ENCODE peak calls at places on chromosomes 3 and 15, in six cellular contexts. One of them, this sample, is unnamed.

GRCh38 chr3:36993326-36994283 is at the start of gene MLH1:
- DNase-seq in Right ventricle myocardium superior: peak
- DNase-seq in NCI-H748 treated with DMSO at 0.1 percent for 48 hours: no peak
- DNase-seq in aorta: peak
- DNase-seq in memory B cell: peak
- DNase-seq in colonic mucosa: peak
- DNase-seq in this sample: peak

GRCh38 chr3:182959474-182960350 is 20.6 kb downstream of the DCUN1D1 start:
- DNase-seq in memory B cell: no peak
- DNase-seq in Right ventricle myocardium superior: no peak
- DNase-seq in colonic mucosa: no peak
- DNase-seq in aorta: no peak
- DNase-seq in NCI-H748 treated with DMSO at 0.1 percent for 48 hours: peak
- DNase-seq in this sample: no peak

GRCh38 chr3:142656595-142656994 is 60.4 kb downstream of the PLS1 start:
- DNase-seq in NCI-H748 treated with DMSO at 0.1 percent for 48 hours: no peak
- DNase-seq in memory B cell: no peak
- DNase-seq in aorta: no peak
- DNase-seq in colonic mucosa: no peak
- DNase-seq in Right ventricle myocardium superior: no peak
- DNase-seq in this sample: no peak

GRCh38 chr3:129567176-129567705 is 24.3 kb downstream of the H1-8 start:
- DNase-seq in aorta: no peak
- DNase-seq in memory B cell: no peak
- DNase-seq in colonic mucosa: no peak
- DNase-seq in Right ventricle myocardium superior: peak
- DNase-seq in NCI-H748 treated with DMSO at 0.1 percent for 48 hours: no peak
- DNase-seq in this sample: no peak

GRCh38 chr3:56753206-56753605 is 48.5 kb downstream of the ARHGEF3 start:
- DNase-seq in aorta: no peak
- DNase-seq in memory B cell: no peak
- DNase-seq in colonic mucosa: no peak
- DNase-seq in NCI-H748 treated with DMSO at 0.1 percent for 48 hours: no peak
- DNase-seq in Right ventricle myocardium superior: no peak
- DNase-seq in this sample: no peak

GRCh38 chr15:60328852-60329443 is 68.8 kb downstream of the ANXA2 start:
- DNase-seq in colonic mucosa: no peak
- DNase-seq in aorta: no peak
- DNase-seq in Right ventricle myocardium superior: no peak
- DNase-seq in memory B cell: no peak
- DNase-seq in NCI-H748 treated with DMSO at 0.1 percent for 48 hours: no peak
- DNase-seq in this sample: no peak

GRCh38 chr15:80418892-80419537 is 14.8 kb downstream of the ARNT2 start:
- DNase-seq in colonic mucosa: no peak
- DNase-seq in aorta: no peak
- DNase-seq in Right ventricle myocardium superior: no peak
- DNase-seq in memory B cell: no peak
- DNase-seq in NCI-H748 treated with DMSO at 0.1 percent for 48 hours: no peak
- DNase-seq in this sample: no peak

GRCh38 chr15:68578960-68579935 is at the start of gene CORO2B:
- DNase-seq in memory B cell: no peak
- DNase-seq in Right ventricle myocardium superior: peak
- DNase-seq in colonic mucosa: no peak
- DNase-seq in NCI-H748 treated with DMSO at 0.1 percent for 48 hours: peak
- DNase-seq in aorta: peak
- DNase-seq in this sample: no peak

GRCh38 chr15:79643393-79643792 is 211.3 kb downstream of the MINAR1 start:
- DNase-seq in memory B cell: no peak
- DNase-seq in NCI-H748 treated with DMSO at 0.1 percent for 48 hours: no peak
- DNase-seq in aorta: no peak
- DNase-seq in colonic mucosa: no peak
- DNase-seq in Right ventricle myocardium superior: no peak
- DNase-seq in this sample: no peak

GRCh38 chr3:13018039-13018431 is 55.2 kb downstream of the IQSEC1 start:
- DNase-seq in Right ventricle myocardium superior: peak
- DNase-seq in aorta: peak
- DNase-seq in NCI-H748 treated with DMSO at 0.1 percent for 48 hours: no peak
- DNase-seq in memory B cell: no peak
- DNase-seq in colonic mucosa: no peak
- DNase-seq in this sample: peak